ENCODE peak calls at places on chromosomes 11 and 22, in eight cellular contexts. I, G, V, R, Z, K, A and S are unnamed samples.
A peak's percentile ranks its signal among the peaks of the same experiment; 100 is the strongest.

GRCh38 chr11:58921778-58922390 is 17.4 kb upstream of the GLYATL1 start:
- DNase-seq in I (no peak), G (no peak), V (no peak), R (no peak), Z (no peak), K (no peak), A (no peak), S (no peak)

GRCh38 chr11:130636672-130637463 is 188.4 kb downstream of the ADAMTS15 start:
- DNase-seq in I (no peak), G (no peak), V (no peak), R (no peak), Z (no peak), K (no peak), A (no peak), S (no peak)

GRCh38 chr11:17750817-17751165 is 16.2 kb downstream of the KCNC1 start:
- DNase-seq in I (no peak), G (no peak), V (no peak), R (no peak), Z (no peak), K (no peak), A (no peak), S (no peak)

GRCh38 chr11:71580057-71581003 is 2.3 kb downstream of the KRTAP5-11 start:
- DNase-seq in I (no peak), G (no peak), V (peak; percentile 63), R (peak; percentile 30), Z (peak; percentile 84), K (no peak), A (peak; percentile 57), S (peak; percentile 71)

GRCh38 chr11:100404907-100405306 is 282.2 kb upstream of the ARHGAP42 start:
- DNase-seq in I (no peak), G (no peak), V (no peak), R (no peak), Z (peak; percentile 51), K (no peak), A (no peak), S (no peak)

GRCh38 chr11:3111919-3112690 is 53.0 kb downstream of the OSBPL5 start:
- DNase-seq in I (no peak), G (no peak), V (no peak), R (no peak), Z (no peak), K (no peak), A (no peak), S (no peak)

GRCh38 chr11:11618973-11619435 is 2.8 kb downstream of the GALNT18 start:
- DNase-seq in I (no peak), G (no peak), V (no peak), R (no peak), Z (peak; percentile 63), K (no peak), A (no peak), S (no peak)

GRCh38 chr11:130260735-130261134 is 54.0 kb downstream of the ZBTB44 start:
- DNase-seq in I (no peak), G (no peak), V (no peak), R (no peak), Z (no peak), K (no peak), A (no peak), S (no peak)

GRCh38 chr22:37428649-37429586 is 1.6 kb upstream of the ELFN2 start:
- DNase-seq in I (peak; percentile 45), G (no peak), V (no peak), R (no peak), Z (peak; percentile 89), K (peak; percentile 58), A (no peak), S (peak; percentile 37)

GRCh38 chr22:31490496-31490925 is 869 bp upstream of the EIF4ENIF1 start:
- DNase-seq in I (peak; percentile 20), G (no peak), V (peak; percentile 58), R (peak; percentile 42), Z (peak; percentile 68), K (peak; percentile 69), A (peak; percentile 33), S (peak; percentile 68)

GRCh38 chr22:45876136-45877035 is 100.6 kb downstream of the WNT7B start:
- DNase-seq in I (no peak), G (no peak), V (no peak), R (no peak), Z (peak; percentile 46), K (no peak), A (no peak), S (peak; percentile 35)

GRCh38 chr11:129375731-129376657 is at the start of gene BARX2:
- DNase-seq in I (no peak), G (no peak), V (no peak), R (peak; percentile 20), Z (peak; percentile 91), K (no peak), A (peak; percentile 23), S (peak; percentile 39)

GRCh38 chr11:63745304-63746170 is 23.0 kb downstream of the ZFTA start:
- DNase-seq in I (no peak), G (no peak), V (no peak), R (no peak), Z (no peak), K (no peak), A (no peak), S (no peak)

GRCh38 chr22:43004362-43005035 is 10.4 kb downstream of the PACSIN2 start:
- DNase-seq in I (no peak), G (no peak), V (no peak), R (no peak), Z (no peak), K (no peak), A (no peak), S (peak; percentile 38)

GRCh38 chr11:69208190-69209037 is 52.7 kb downstream of the SMIM38 start:
- DNase-seq in I (no peak), G (no peak), V (no peak), R (no peak), Z (peak; percentile 30), K (no peak), A (no peak), S (no peak)

GRCh38 chr22:23822101-23822671 is 16.6 kb downstream of the DERL3 start:
- DNase-seq in I (no peak), G (no peak), V (no peak), R (no peak), Z (no peak), K (no peak), A (no peak), S (no peak)

GRCh38 chr11:119380160-119380815 is 1.2 kb downstream of the USP2 start:
- DNase-seq in I (no peak), G (no peak), V (no peak), R (no peak), Z (no peak), K (no peak), A (no peak), S (peak; percentile 19)

GRCh38 chr11:112780351-112781043 is 180.7 kb upstream of the NCAM1 start:
- DNase-seq in I (peak; percentile 61), G (no peak), V (peak; percentile 63), R (no peak), Z (no peak), K (no peak), A (no peak), S (peak; percentile 50)

GRCh38 chr11:30567148-30567547 is 19.0 kb downstream of the MPPED2 start:
- DNase-seq in I (no peak), G (no peak), V (no peak), R (no peak), Z (no peak), K (no peak), A (no peak), S (no peak)

GRCh38 chr22:46604306-46604690 is 15.9 kb upstream of the GRAMD4 start:
- DNase-seq in I (no peak), G (no peak), V (peak; percentile 61), R (no peak), Z (no peak), K (no peak), A (no peak), S (peak; percentile 57)

GRCh38 chr11:130553306-130553705 is 104.9 kb downstream of the ADAMTS15 start:
- DNase-seq in I (no peak), G (no peak), V (no peak), R (no peak), Z (no peak), K (no peak), A (no peak), S (no peak)

GRCh38 chr11:16280256-16280682 is 76.1 kb downstream of the SOX6 start:
- DNase-seq in I (peak; percentile 28), G (no peak), V (peak; percentile 32), R (no peak), Z (no peak), K (no peak), A (no peak), S (no peak)

GRCh38 chr22:47154621-47155081 is 392.2 kb downstream of the TBC1D22A start:
- DNase-seq in I (peak; percentile 69), G (no peak), V (peak; percentile 68), R (no peak), Z (no peak), K (no peak), A (no peak), S (peak; percentile 88)

GRCh38 chr11:64126796-64127195 is 39.1 kb downstream of the MACROD1 start:
- DNase-seq in I (no peak), G (no peak), V (no peak), R (no peak), Z (no peak), K (no peak), A (no peak), S (no peak)

GRCh38 chr11:33620423-33621120 is 80.1 kb downstream of the C11orf91 start:
- DNase-seq in I (no peak), G (no peak), V (no peak), R (peak; percentile 34), Z (no peak), K (no peak), A (peak; percentile 49), S (no peak)

GRCh38 chr22:38829485-38829884 is 14.3 kb downstream of the NPTXR start:
- DNase-seq in I (no peak), G (no peak), V (no peak), R (no peak), Z (no peak), K (no peak), A (no peak), S (no peak)

GRCh38 chr22:43884600-43885318 is 7.1 kb downstream of the PNPLA5 start:
- DNase-seq in I (peak; percentile 71), G (no peak), V (peak; percentile 35), R (no peak), Z (peak; percentile 95), K (peak; percentile 53), A (no peak), S (peak; percentile 68)

GRCh38 chr11:75014129-75014528 is 25.4 kb downstream of the NEU3 start:
- DNase-seq in I (no peak), G (no peak), V (peak; percentile 26), R (peak; percentile 53), Z (no peak), K (no peak), A (peak; percentile 31), S (peak; percentile 65)

GRCh38 chr22:46079861-46080821 is 70.2 kb upstream of the PPARA start:
- DNase-seq in I (peak; percentile 74), G (peak; percentile 86), V (peak; percentile 79), R (no peak), Z (no peak), K (no peak), A (no peak), S (peak; percentile 87)

GRCh38 chr22:36386351-36386899 is 1.3 kb downstream of the MYH9 start:
- DNase-seq in I (peak; percentile 42), G (no peak), V (no peak), R (no peak), Z (no peak), K (peak; percentile 50), A (no peak), S (peak; percentile 60)

GRCh38 chr22:24315367-24315781 is 44.7 kb downstream of the SPECC1L start:
- DNase-seq in I (no peak), G (no peak), V (no peak), R (no peak), Z (no peak), K (no peak), A (no peak), S (no peak)

GRCh38 chr11:113162590-113162961 is 151.8 kb upstream of the TTC12 start:
- DNase-seq in I (no peak), G (no peak), V (peak; percentile 19), R (no peak), Z (no peak), K (no peak), A (no peak), S (no peak)

GRCh38 chr11:58068640-58069039 is 37.9 kb downstream of the OR6Q1 start:
- DNase-seq in I (no peak), G (no peak), V (no peak), R (no peak), Z (no peak), K (no peak), A (no peak), S (no peak)

GRCh38 chr11:9146477-9146876 is 55.1 kb upstream of the SCUBE2 start:
- DNase-seq in I (no peak), G (no peak), V (no peak), R (no peak), Z (no peak), K (no peak), A (no peak), S (no peak)